ENCODE peak calls at places on chromosomes 3 and 15, in eight cellular contexts. A is MV-4-11; O is HT1080; F is ureter; U is ovary; J is Daoy; Z is PC-3; L is naive thymus-derived CD8-positive, alpha-beta T cell. V is an unnamed sample.

GRCh38 chr15:68787609-68788264 is 33.0 kb downstream of the ANP32A start:
- DNase-seq in Z (no peak), L (no peak), A (no peak), J (no peak), F (peak; percentile 70), U (no peak), O (no peak), V (no peak)

GRCh38 chr3:154181127-154181691 is 60.0 kb downstream of the ARHGEF26 start:
- DNase-seq in J (no peak), U (no peak), F (no peak), O (no peak), L (no peak), Z (peak; percentile 25), A (no peak), V (no peak)

GRCh38 chr3:177229791-177230190 is 32.5 kb upstream of the TBL1XR1 start:
- DNase-seq in U (no peak), Z (no peak), F (no peak), A (no peak), O (no peak), L (no peak), J (no peak), V (no peak)

GRCh38 chr15:77533530-77533929 is 99.2 kb downstream of the LINGO1 start:
- DNase-seq in O (no peak), A (no peak), L (no peak), U (peak; percentile 6), J (no peak), Z (no peak), F (no peak), V (no peak)

GRCh38 chr15:85618956-85619491 is 175.7 kb downstream of the KLHL25 start:
- DNase-seq in O (peak; percentile 98), J (peak; percentile 81), Z (no peak), L (peak; percentile 16), A (peak; percentile 88), U (peak; percentile 83), F (peak; percentile 75), V (peak; percentile 79)

GRCh38 chr15:74920472-74920871 is 13.8 kb upstream of the FAM219B start:
- DNase-seq in A (peak; percentile 79), O (peak; percentile 51), U (no peak), J (peak; percentile 12), L (no peak), F (no peak), Z (no peak), V (no peak)

GRCh38 chr15:78991476-78991875 is 46.6 kb upstream of the CTSH start:
- DNase-seq in Z (no peak), O (no peak), U (no peak), J (no peak), L (no peak), F (no peak), A (no peak), V (no peak)

GRCh38 chr15:27694506-27695077 is 404.5 kb downstream of the OCA2 start:
- DNase-seq in A (no peak), J (no peak), Z (no peak), O (no peak), L (no peak), U (no peak), F (no peak), V (no peak)

GRCh38 chr3:163936557-163936956 is 1141.7 kb downstream of the SI start:
- DNase-seq in Z (no peak), O (no peak), L (no peak), F (no peak), A (no peak), J (no peak), U (no peak), V (no peak)

GRCh38 chr3:102671005-102671404 is 236.2 kb downstream of the ZPLD1 start:
- DNase-seq in O (no peak), L (no peak), Z (no peak), J (no peak), A (no peak), F (no peak), U (no peak), V (no peak)

GRCh38 chr3:106534206-106534605 is 665.4 kb upstream of the CBLB start:
- DNase-seq in L (peak; percentile 22), A (peak; percentile 99), Z (peak; percentile 78), U (no peak), O (peak; percentile 97), F (no peak), J (peak; percentile 95), V (no peak)

GRCh38 chr15:89364341-89364740 is 29.7 kb upstream of the POLG start:
- DNase-seq in O (no peak), A (peak; percentile 95), L (no peak), U (no peak), F (no peak), Z (no peak), J (no peak), V (no peak)

GRCh38 chr3:72337480-72337855 is 510.8 kb downstream of the SHQ1 start:
- DNase-seq in Z (no peak), J (no peak), A (no peak), U (no peak), O (no peak), L (no peak), F (no peak), V (no peak)

GRCh38 chr3:168162172-168162571 is 66.4 kb upstream of the GOLIM4 start:
- DNase-seq in J (no peak), Z (no peak), U (no peak), F (no peak), O (peak; percentile 29), A (no peak), L (no peak), V (no peak)

GRCh38 chr3:136209921-136210320 is 13.8 kb upstream of the MSL2 start:
- DNase-seq in Z (peak; percentile 40), F (no peak), A (no peak), J (peak; percentile 25), U (no peak), O (peak; percentile 80), L (no peak), V (no peak)

GRCh38 chr3:33093847-33094246 is 3.1 kb downstream of the GLB1 start:
- DNase-seq in F (no peak), Z (no peak), L (no peak), A (no peak), O (no peak), J (no peak), U (no peak), V (no peak)

GRCh38 chr15:66389859-66390382 is 3.2 kb downstream of the MAP2K1 start:
- DNase-seq in F (no peak), O (peak; percentile 25), A (peak; percentile 39), Z (peak; percentile 48), U (no peak), L (no peak), J (no peak), V (no peak)

GRCh38 chr15:40320931-40321371 is 2.5 kb upstream of the INAFM2 start:
- DNase-seq in F (no peak), U (peak; percentile 41), L (peak; percentile 47), J (peak; percentile 46), Z (peak; percentile 79), A (peak; percentile 71), O (peak; percentile 44), V (no peak)

GRCh38 chr3:64936570-64936969 is 248.8 kb upstream of the ADAMTS9 start:
- DNase-seq in A (no peak), U (no peak), Z (no peak), O (no peak), J (no peak), L (no peak), F (no peak), V (no peak)

GRCh38 chr3:132445812-132446211 is 28.5 kb downstream of the DNAJC13 start:
- DNase-seq in J (peak; percentile 17), F (no peak), U (no peak), L (no peak), O (peak; percentile 53), A (peak; percentile 81), Z (peak; percentile 53), V (no peak)

GRCh38 chr15:41544650-41545015 is 576 bp upstream of the RPAP1 start:
- DNase-seq in A (no peak), U (peak; percentile 59), F (peak; percentile 46), O (no peak), L (no peak), Z (no peak), J (peak; percentile 13), V (peak; percentile 63)

GRCh38 chr3:49456417-49456816 is 13.7 kb upstream of the DAG1 start:
- DNase-seq in A (no peak), U (no peak), J (no peak), Z (peak; percentile 43), F (no peak), L (no peak), O (peak; percentile 14), V (no peak)

GRCh38 chr3:185825639-185826481 is 1.0 kb upstream of the IGF2BP2 start:
- DNase-seq in U (peak; percentile 56), A (no peak), L (no peak), O (peak; percentile 67), Z (peak; percentile 64), J (peak; percentile 79), F (no peak), V (peak; percentile 63)

GRCh38 chr15:41827290-41827879 is 507 bp upstream of the JMJD7 start:
- DNase-seq in O (no peak), U (peak; percentile 66), J (peak; percentile 26), A (no peak), L (no peak), Z (no peak), F (no peak), V (no peak)

GRCh38 chr3:100577382-100578008 is 31.9 kb upstream of the ADGRG7 start:
- DNase-seq in L (no peak), Z (no peak), F (no peak), O (peak; percentile 13), A (no peak), U (no peak), J (no peak), V (no peak)

GRCh38 chr15:38706956-38707355 is 142.3 kb upstream of the RASGRP1 start:
- DNase-seq in A (no peak), F (no peak), Z (peak; percentile 25), L (no peak), J (no peak), U (no peak), O (no peak), V (no peak)

GRCh38 chr3:184525337-184526157 is 36.0 kb upstream of the EPHB3 start:
- DNase-seq in F (no peak), L (no peak), U (peak; percentile 61), O (no peak), Z (no peak), J (no peak), A (no peak), V (no peak)

GRCh38 chr15:22236469-22236868 is 156.1 kb downstream of the OR4M2 start:
- DNase-seq in Z (no peak), F (no peak), L (no peak), J (no peak), U (no peak), A (no peak), O (no peak), V (no peak)

GRCh38 chr3:151568095-151568685 is 107.3 kb upstream of the IGSF10 start:
- DNase-seq in J (no peak), F (no peak), L (no peak), U (no peak), A (no peak), Z (no peak), O (no peak), V (no peak)

GRCh38 chr3:151008699-151009098 is 36.2 kb upstream of the CLRN1 start:
- DNase-seq in Z (peak; percentile 22), U (no peak), J (peak; percentile 18), A (no peak), L (no peak), O (peak; percentile 60), F (no peak), V (no peak)

GRCh38 chr3:14467723-14468620 is 65.6 kb downstream of the SLC6A6 start:
- DNase-seq in U (peak; percentile 68), J (peak; percentile 32), O (peak; percentile 40), Z (peak; percentile 50), F (no peak), L (peak; percentile 31), A (peak; percentile 50), V (no peak)

GRCh38 chr15:67523337-67523736 is 2.4 kb downstream of the C15orf61 start:
- DNase-seq in U (no peak), F (no peak), J (no peak), O (no peak), A (no peak), Z (no peak), L (no peak), V (no peak)

GRCh38 chr3:185656321-185656840 is 70.3 kb downstream of the SENP2 start:
- DNase-seq in L (no peak), F (peak; percentile 62), O (peak; percentile 100), U (peak; percentile 80), J (peak; percentile 92), A (no peak), Z (peak; percentile 95), V (peak; percentile 68)

GRCh38 chr3:172046268-172046915 is 7.0 kb downstream of the FNDC3B start:
- DNase-seq in F (no peak), Z (peak; percentile 28), U (no peak), O (no peak), A (no peak), J (peak; percentile 34), L (no peak), V (no peak)